ENCODE peak calls at places on chromosomes 7 and 10, in six cellular contexts. F, K, E, R, H and U are unnamed samples.

GRCh38 chr7:151628846-151629604 is 109.3 kb upstream of the RHEB start:
- DNase-seq in F (no peak), H (no peak), K (no peak), E (no peak), R (no peak), U (no peak)

GRCh38 chr7:10956528-10956927 is 17.1 kb upstream of the PHF14 start:
- DNase-seq in R (no peak), F (no peak), H (no peak), K (no peak), E (no peak), U (no peak)

GRCh38 chr10:6678211-6678803 is 98.2 kb upstream of the PRKCQ start:
- DNase-seq in K (peak), F (peak), E (peak), R (peak), H (no peak), U (no peak)

GRCh38 chr7:24172859-24173258 is 111.1 kb upstream of the NPY start:
- DNase-seq in F (no peak), E (no peak), K (no peak), H (no peak), R (no peak), U (no peak)

GRCh38 chr7:102942883-102943261 is 30.1 kb downstream of the LRRC17 start:
- DNase-seq in E (no peak), H (no peak), K (no peak), F (no peak), R (no peak), U (no peak)

GRCh38 chr10:70759769-70760168 is 25.4 kb downstream of the TBATA start:
- DNase-seq in H (no peak), F (no peak), K (no peak), E (no peak), R (no peak), U (no peak)

GRCh38 chr10:44253769-44254462 is 131.0 kb downstream of the CXCL12 start:
- DNase-seq in E (peak), H (no peak), R (no peak), F (peak), K (no peak), U (no peak)

GRCh38 chr7:1713502-1714484 is 43.7 kb downstream of the ELFN1 start:
- DNase-seq in E (no peak), H (no peak), R (no peak), F (peak), K (no peak), U (no peak)

GRCh38 chr10:77981281-77981680 is 48.0 kb downstream of the POLR3A start:
- DNase-seq in F (no peak), E (no peak), R (no peak), K (no peak), H (no peak), U (no peak)

GRCh38 chr7:517848-518629 is 1.6 kb downstream of the PDGFA start:
- DNase-seq in E (peak), F (peak), R (no peak), K (no peak), H (peak), U (peak)

GRCh38 chr10:60704480-60704879 is 73.8 kb upstream of the CDK1 start:
- DNase-seq in F (no peak), E (no peak), H (no peak), K (peak), R (no peak), U (no peak)

GRCh38 chr10:110802551-110803238 is 69.0 kb upstream of the PDCD4 start:
- DNase-seq in E (peak), F (peak), K (no peak), R (peak), H (no peak), U (no peak)

GRCh38 chr10:110806335-110806734 is 65.4 kb upstream of the PDCD4 start:
- DNase-seq in R (no peak), E (no peak), H (no peak), F (no peak), K (no peak), U (no peak)

GRCh38 chr10:110803830-110804338 is 67.8 kb upstream of the PDCD4 start:
- DNase-seq in R (no peak), E (peak), H (peak), K (no peak), F (peak), U (peak)

GRCh38 chr10:110803239-110803593 is 68.5 kb upstream of the PDCD4 start:
- DNase-seq in K (no peak), E (no peak), F (no peak), R (no peak), H (no peak), U (no peak)

DNA sequence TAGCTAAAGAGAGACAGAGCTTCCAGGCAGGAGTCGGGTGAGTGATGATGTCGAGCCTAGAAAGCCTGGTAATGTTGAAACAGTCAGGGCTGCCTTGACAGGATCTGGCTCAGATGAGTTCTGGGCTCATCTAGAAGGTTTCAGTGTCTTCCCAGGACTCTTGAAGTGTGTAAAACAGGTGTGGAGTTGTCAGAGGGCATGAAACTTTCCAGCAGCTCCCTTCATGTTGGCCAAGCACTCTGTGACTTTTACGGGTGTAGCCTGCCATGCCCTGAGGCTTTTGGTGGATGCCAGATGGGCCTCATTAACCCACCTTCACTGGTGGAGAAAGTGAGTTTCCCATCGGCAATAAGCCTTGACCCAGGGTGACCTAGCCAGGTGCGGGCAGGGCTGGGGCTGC is 66.4 kb upstream of the PDCD4 start:
- DNase-seq in H (no peak), K (no peak), E (no peak), R (no peak), F (no peak), U (no peak)
- H3K27ac ChIP-seq in H (no peak), K (no peak), E (no peak), R (no peak), F (no peak), U (no peak)

GRCh38 chr10:88982360-88982759 is 8.2 kb upstream of the FAS start:
- DNase-seq in H (no peak), F (no peak), K (no peak), R (no peak), E (no peak), U (no peak)

GRCh38 chr10:88980836-88981235 is 9.8 kb upstream of the FAS start:
- DNase-seq in K (no peak), F (no peak), H (no peak), E (no peak), R (no peak), U (no peak)

GRCh38 chr10:88980247-88980646 is 10.4 kb upstream of the FAS start:
- DNase-seq in K (no peak), R (no peak), E (no peak), H (no peak), F (no peak), U (no peak)

GRCh38 chr10:88983206-88983605 is 7.4 kb upstream of the FAS start:
- DNase-seq in F (no peak), R (no peak), E (peak), K (no peak), H (no peak), U (no peak)

DNA sequence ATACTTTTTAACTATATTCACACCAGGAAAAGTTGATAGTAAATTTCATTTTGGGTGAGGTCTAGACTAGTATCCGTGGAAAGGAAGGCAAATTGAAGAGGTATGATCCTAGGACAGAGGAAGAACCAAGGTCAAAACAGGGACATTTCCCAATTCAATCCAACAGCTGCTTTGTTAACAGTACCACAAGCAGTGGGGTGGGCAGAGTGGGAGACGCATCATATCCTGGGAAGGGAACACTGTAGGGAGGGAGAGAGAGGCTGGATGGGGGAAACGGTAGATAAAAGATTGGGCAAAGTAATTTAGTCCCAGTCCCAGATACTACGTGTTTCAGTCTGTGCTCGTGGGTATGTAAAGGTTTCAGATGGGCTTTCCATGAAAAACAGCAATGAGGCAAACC is 9.2 kb upstream of the FAS start:
- DNase-seq in H (no peak), F (no peak), K (no peak), R (no peak), E (no peak), U (no peak)
- H3K27ac ChIP-seq in H (peak), F (no peak), K (no peak), R (no peak), E (no peak), U (no peak)

DNA sequence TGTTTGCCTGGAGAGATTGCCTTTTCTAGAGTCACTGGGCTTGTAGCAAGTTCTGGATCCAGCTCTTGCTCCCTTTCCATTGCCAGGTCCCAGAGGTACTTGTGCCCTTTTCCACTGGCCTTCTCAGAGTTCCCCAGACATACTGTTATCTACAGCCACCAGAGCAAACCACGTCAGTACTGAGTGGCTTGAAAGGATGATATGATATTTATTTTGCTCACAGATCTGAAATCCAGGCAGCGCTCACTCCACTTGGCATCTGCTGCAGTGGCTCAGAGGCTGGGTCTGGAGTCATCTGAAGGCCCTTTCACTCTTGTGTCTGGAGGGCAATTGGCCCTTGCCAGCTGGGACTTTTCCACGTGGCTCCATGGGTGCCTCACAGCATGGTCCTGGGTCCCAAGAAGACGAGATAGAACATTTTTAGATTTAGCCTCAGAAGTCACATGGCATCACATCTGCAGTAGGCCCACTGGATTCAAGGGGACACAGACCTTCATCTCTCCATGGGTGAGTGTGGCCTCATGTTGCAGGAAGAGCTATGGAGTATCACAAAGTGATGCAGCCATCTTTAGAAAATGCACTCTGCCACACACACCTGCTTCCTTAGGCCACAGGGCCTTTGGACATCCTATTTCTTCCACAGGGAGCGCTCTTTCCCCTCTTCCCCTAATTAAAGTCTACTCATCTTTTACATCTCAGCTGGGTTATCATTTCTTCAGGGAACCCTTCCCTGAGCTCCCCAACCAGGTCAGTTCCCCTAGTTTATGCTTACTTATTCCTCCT is 22.9 kb upstream of the TCF7L2 start:
- DNase-seq in F (no peak), R (no peak), K (no peak), E (no peak), H (no peak), U (no peak)
- H3K27ac ChIP-seq in F (no peak), R (no peak), K (no peak), E (no peak), H (no peak), U (no peak)

GRCh38 chr10:125162181-125162906 is 2.0 kb upstream of the CTBP2 start:
- DNase-seq in E (no peak), H (peak), F (peak), R (no peak), K (no peak), U (no peak)
- H3K27ac ChIP-seq in E (peak), H (peak), F (peak), R (no peak), K (peak), U (no peak)

DNA sequence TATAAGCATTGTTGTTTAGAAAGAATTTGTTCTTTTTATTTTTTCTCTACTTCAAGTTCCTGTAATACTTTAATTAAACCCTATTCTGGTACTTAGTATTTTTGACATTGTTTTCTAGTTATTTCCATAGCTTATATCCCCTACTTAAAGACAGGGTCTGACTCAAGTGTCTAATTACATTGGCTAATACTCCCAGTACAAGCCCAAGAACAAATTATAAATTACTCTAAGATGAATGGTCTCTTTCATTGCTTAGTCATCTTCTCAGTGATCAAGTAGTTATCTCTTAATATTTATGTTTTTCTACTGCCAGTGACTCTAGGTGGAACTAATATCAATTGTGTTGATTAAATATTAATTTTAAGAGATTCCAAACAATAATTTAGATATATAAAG is 21.6 kb downstream of the AHR start:
- DNase-seq in H (no peak), K (no peak), E (peak), F (no peak), R (no peak), U (no peak)
- H3K27ac ChIP-seq in H (no peak), K (no peak), E (no peak), F (no peak), R (no peak), U (no peak)